ENCODE peak calls at places on chromosomes 12 and 14, in five cellular contexts. G, J, Y, R and A are unnamed samples.

GRCh38 chr12:71938728-71939385 is at the start of gene TPH2:
- DNase-seq in R (peak), J (peak), G (peak), Y (peak), A (peak)

GRCh38 chr12:16788888-16789790 is 183.2 kb upstream of the LMO3 start:
- DNase-seq in R (peak), Y (no peak), G (no peak), J (peak), A (no peak)

GRCh38 chr12:62581288-62582064 is 114.8 kb downstream of the MON2 start:
- DNase-seq in Y (peak), G (peak), R (peak), J (peak), A (peak)

GRCh38 chr14:74140374-74140850 is 55.7 kb downstream of the LIN52 start:
- DNase-seq in J (peak), R (peak), Y (no peak), G (no peak), A (no peak)

GRCh38 chr12:107607464-107608392 is 77.9 kb upstream of the PWP1 start:
- DNase-seq in Y (peak), G (peak), R (peak), J (peak), A (peak)

GRCh38 chr14:73047808-73048207 is 10.5 kb upstream of the RBM25 start:
- DNase-seq in G (no peak), J (no peak), R (no peak), Y (no peak), A (no peak)

GRCh38 chr12:107244584-107244983 is 151.2 kb upstream of the CRY1 start:
- DNase-seq in G (no peak), J (no peak), R (no peak), Y (no peak), A (no peak)

GRCh38 chr12:113244015-113244983 is 23.0 kb downstream of the TPCN1 start:
- DNase-seq in J (no peak), Y (no peak), G (no peak), R (peak), A (no peak)

GRCh38 chr14:76955575-76956252 is 72.8 kb downstream of the IRF2BPL start:
- DNase-seq in R (no peak), J (peak), G (peak), Y (peak), A (no peak)

GRCh38 chr14:46717211-46717610 is 65.6 kb upstream of the RPL10L start:
- DNase-seq in Y (no peak), R (no peak), J (no peak), G (no peak), A (no peak)

GRCh38 chr14:91326514-91326832 is 82.0 kb upstream of the GPR68 start:
- DNase-seq in R (no peak), Y (no peak), J (no peak), G (no peak), A (no peak)

GRCh38 chr12:44497044-44497443 is 379.1 kb downstream of the NELL2 start:
- DNase-seq in R (no peak), J (peak), Y (no peak), G (no peak), A (no peak)

GRCh38 chr12:233615-233968 is 19.6 kb upstream of the SLC6A12 start:
- DNase-seq in G (no peak), R (no peak), Y (no peak), J (no peak), A (no peak)

GRCh38 chr12:50633950-50634349 is 129.2 kb downstream of the DIP2B start:
- DNase-seq in G (no peak), Y (no peak), R (no peak), J (no peak), A (no peak)

GRCh38 chr12:6323340-6323994 is 13.0 kb downstream of the PLEKHG6 start:
- DNase-seq in G (peak), Y (peak), R (peak), J (peak), A (peak)
- TF ChIP-seq REST in G (no peak), Y (no peak), R (no peak), J (no peak), A (no peak)

DNA sequence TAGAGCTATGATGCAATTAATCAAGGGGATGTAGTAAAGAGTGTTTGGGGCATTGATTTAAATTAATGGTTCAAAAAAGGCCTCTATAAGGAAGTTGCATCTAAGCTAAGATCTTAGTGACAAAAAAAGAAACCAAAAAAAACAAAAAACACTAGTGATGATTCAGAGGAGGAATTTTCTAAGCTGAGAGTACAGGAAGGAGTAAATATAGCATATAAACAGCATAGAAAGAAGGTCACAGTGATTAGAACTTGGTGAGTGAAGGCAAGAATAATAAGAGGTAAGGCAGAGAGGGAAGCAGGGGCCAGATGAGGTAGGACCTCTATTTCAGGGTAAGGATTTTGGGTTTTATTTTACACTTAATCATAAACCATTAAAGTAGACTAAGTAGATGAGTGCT is 48.0 kb upstream of the PDZRN4 start:
- DNase-seq in G (no peak), Y (no peak), R (no peak), J (no peak), A (no peak)
- TF ChIP-seq REST in G (no peak), Y (no peak), R (no peak), J (no peak), A (no peak)

GRCh38 chr14:100298551-100299237 is 7.5 kb downstream of the SLC25A29 start:
- DNase-seq in J (no peak), Y (no peak), G (no peak), R (no peak), A (no peak)

GRCh38 chr14:100296106-100296651 is 10.1 kb downstream of the SLC25A29 start:
- DNase-seq in J (no peak), Y (no peak), R (no peak), G (no peak), A (no peak)

GRCh38 chr14:100299238-100299560 is 7.0 kb downstream of the SLC25A29 start:
- DNase-seq in G (no peak), Y (no peak), J (no peak), R (no peak), A (no peak)

GRCh38 chr14:100295376-100296105 is 10.7 kb downstream of the SLC25A29 start:
- DNase-seq in G (no peak), Y (no peak), J (no peak), R (no peak), A (no peak)

GRCh38 chr14:100297320-100298300 is 8.6 kb downstream of the SLC25A29 start:
- DNase-seq in Y (no peak), G (no peak), J (no peak), R (peak), A (no peak)
- TF ChIP-seq REST in Y (no peak), G (no peak), J (no peak), R (no peak), A (no peak)

DNA sequence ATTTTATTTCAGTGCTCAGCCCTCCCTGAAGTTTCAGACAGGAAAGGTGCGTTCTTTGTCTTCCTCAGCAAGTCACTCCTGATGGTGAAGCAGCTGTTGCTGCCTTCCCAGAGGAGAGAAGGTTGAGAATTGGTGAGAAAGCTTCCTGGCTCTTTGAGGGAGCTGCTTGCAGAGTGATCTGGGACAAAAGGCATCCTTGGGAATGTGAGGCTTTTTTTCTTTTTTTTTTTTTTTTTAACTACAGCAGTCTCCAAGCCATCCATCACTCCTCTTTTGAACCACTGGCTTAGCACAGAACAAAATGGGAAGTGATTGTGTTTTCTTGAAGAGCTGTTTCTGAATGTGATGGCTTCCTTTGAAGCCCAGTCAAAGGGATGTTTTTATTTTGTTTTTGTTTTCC is 120.3 kb upstream of the LRIG3 start:
- DNase-seq in Y (no peak), G (peak), R (no peak), J (peak), A (no peak)
- TF ChIP-seq REST in Y (no peak), G (no peak), R (no peak), J (no peak), A (no peak)